ENCODE peak calls at places on chromosome 10, in nine cellular contexts. B, L, Z, Q, M, Y, E, S and U are unnamed samples.

GRCh38 chr10:86342111-86342863 is 24.3 kb downstream of the GRID1 start:
- DNase-seq in E (no peak), M (no peak), Y (no peak), L (no peak), B (no peak), S (no peak), Z (no peak), Q (no peak), U (no peak)

GRCh38 chr10:123455861-123456260 is 210.3 kb upstream of the GPR26 start:
- DNase-seq in L (no peak), S (no peak), Y (no peak), Z (no peak), M (no peak), E (no peak), Q (no peak), B (no peak), U (peak)

GRCh38 chr10:43573250-43574034 is 974 bp downstream of the ZNF239 start:
- DNase-seq in L (no peak), Y (peak), M (no peak), Z (no peak), Q (peak), S (no peak), B (no peak), E (no peak), U (no peak)

GRCh38 chr10:91378061-91378460 is 32.1 kb upstream of the HECTD2 start:
- DNase-seq in E (no peak), Z (peak), M (no peak), B (no peak), Y (no peak), L (peak), S (no peak), Q (peak), U (no peak)

GRCh38 chr10:124999433-125000365 is 57.8 kb downstream of the ZRANB1 start:
- DNase-seq in B (peak), L (no peak), Z (no peak), E (no peak), M (peak), Y (no peak), S (no peak), Q (no peak), U (no peak)

GRCh38 chr10:132033632-132034031 is 32.1 kb upstream of the JAKMIP3 start:
- DNase-seq in Q (no peak), Z (no peak), L (no peak), B (no peak), S (no peak), Y (no peak), E (no peak), M (no peak), U (no peak)

GRCh38 chr10:34581871-34582532 is 233.1 kb downstream of the PARD3 start:
- DNase-seq in B (no peak), L (no peak), E (no peak), Z (no peak), Q (peak), Y (no peak), S (no peak), M (no peak), U (no peak)

GRCh38 chr10:5550621-5551530 is 26.1 kb downstream of the CALML3 start:
- DNase-seq in Q (peak), Z (no peak), M (no peak), E (no peak), L (no peak), Y (no peak), S (no peak), B (no peak), U (no peak)

GRCh38 chr10:20100157-20100556 is 283.9 kb downstream of the PLXDC2 start:
- DNase-seq in S (no peak), Q (no peak), Y (no peak), B (no peak), Z (no peak), E (no peak), M (no peak), L (peak), U (no peak)

GRCh38 chr10:52221937-52222336 is 92.1 kb upstream of the DKK1 start:
- DNase-seq in Y (no peak), B (no peak), Q (no peak), M (no peak), E (no peak), S (no peak), L (no peak), Z (no peak), U (peak)

GRCh38 chr10:76119515-76119914 is 688.1 kb downstream of the LRMDA start:
- DNase-seq in Q (peak), Y (no peak), E (no peak), S (no peak), L (no peak), M (peak), Z (no peak), B (peak), U (no peak)

GRCh38 chr10:49359349-49360231 is 36.3 kb downstream of the DRGX start:
- DNase-seq in Q (no peak), B (peak), L (peak), E (no peak), Y (no peak), S (no peak), Z (no peak), M (no peak), U (peak)